ENCODE peak calls at places on chromosomes 16 and 17, in nine cellular contexts. D, B, A, Y, O, I, X, V and Z are unnamed samples.

GRCh38 chr17:64028874-64029464 is 8.5 kb upstream of the ICAM2 start:
- DNase-seq in Y (no peak), O (peak), I (peak), X (peak), V (peak), B (peak), D (peak), A (no peak), Z (peak)

GRCh38 chr17:30369995-30370394 is 8.7 kb upstream of the CPD start:
- DNase-seq in X (peak), O (no peak), I (no peak), D (peak), Y (no peak), V (no peak), B (no peak), A (no peak), Z (no peak)

GRCh38 chr17:12744298-12744697 is 45.0 kb upstream of the ARHGAP44 start:
- DNase-seq in Y (no peak), V (no peak), D (peak), A (no peak), B (no peak), I (no peak), X (peak), O (no peak), Z (no peak)

GRCh38 chr16:70476272-70477020 is 22.1 kb downstream of the FCSK start:
- DNase-seq in O (no peak), B (no peak), A (no peak), I (no peak), Y (no peak), D (peak), X (peak), V (peak), Z (peak)

GRCh38 chr17:27657620-27658019 is 26.6 kb downstream of the LGALS9 start:
- DNase-seq in O (no peak), A (no peak), D (peak), V (no peak), B (no peak), I (no peak), X (peak), Y (no peak), Z (peak)

GRCh38 chr16:12061336-12062055 is 85.0 kb downstream of the SNX29 start:
- DNase-seq in I (no peak), D (peak), Y (no peak), V (no peak), O (no peak), X (peak), A (no peak), B (no peak), Z (no peak)

GRCh38 chr17:64504769-64505319 is 1.2 kb downstream of the DDX5 start:
- DNase-seq in X (no peak), V (no peak), O (no peak), B (no peak), Y (no peak), A (no peak), D (peak), I (no peak), Z (peak)

GRCh38 chr17:42248351-42249179 is 27.6 kb downstream of the STAT5B start:
- DNase-seq in Y (no peak), V (peak), B (peak), D (peak), A (no peak), O (peak), I (peak), X (peak), Z (peak)

GRCh38 chr17:7041607-7042506 is 2.0 kb downstream of the SLC16A11 start:
- DNase-seq in X (no peak), Y (no peak), O (peak), V (no peak), B (no peak), D (no peak), I (no peak), A (peak), Z (no peak)

GRCh38 chr16:83901101-83901500 is 2.2 kb downstream of the MLYCD start:
- DNase-seq in A (no peak), Y (no peak), I (no peak), O (no peak), B (no peak), D (no peak), V (no peak), X (peak), Z (no peak)

GRCh38 chr17:68295086-68295485 is 3.8 kb downstream of the ARSG start:
- DNase-seq in D (no peak), V (no peak), B (no peak), I (no peak), A (no peak), Y (no peak), O (no peak), X (no peak), Z (no peak)

GRCh38 chr16:48277158-48277557 is 29.8 kb upstream of the ABCC11 start:
- DNase-seq in B (no peak), D (no peak), Y (no peak), I (no peak), V (no peak), O (no peak), X (no peak), A (no peak), Z (no peak)

GRCh38 chr17:1762233-1762905 is 509 bp downstream of the SERPINF1 start:
- DNase-seq in V (peak), D (peak), Y (no peak), O (no peak), X (peak), I (peak), B (no peak), A (peak), Z (no peak)

GRCh38 chr17:28519236-28519635 is 13.1 kb downstream of the FOXN1 start:
- DNase-seq in D (no peak), O (no peak), X (no peak), V (no peak), I (no peak), Y (no peak), A (no peak), B (no peak), Z (no peak)

GRCh38 chr17:7404737-7405412 is 978 bp upstream of the TMEM256 start:
- DNase-seq in D (no peak), O (peak), V (no peak), X (peak), B (peak), I (peak), Y (no peak), A (peak), Z (peak)

GRCh38 chr17:33751702-33752065 is 458.6 kb upstream of the ASIC2 start:
- DNase-seq in A (no peak), X (peak), I (no peak), B (no peak), Y (no peak), O (no peak), D (no peak), V (no peak), Z (no peak)

GRCh38 chr17:2282297-2282873 is 21.2 kb downstream of the SMG6 start:
- DNase-seq in A (no peak), X (peak), V (no peak), O (no peak), I (no peak), Y (no peak), B (no peak), D (peak), Z (peak)

GRCh38 chr17:17422641-17423040 is 54.2 kb upstream of the MED9 start:
- DNase-seq in A (no peak), X (no peak), O (no peak), D (no peak), I (no peak), V (no peak), Y (no peak), B (no peak), Z (no peak)

GRCh38 chr16:85323961-85324253 is 211.6 kb upstream of the CIBAR2 start:
- DNase-seq in A (no peak), X (no peak), Y (no peak), V (no peak), I (no peak), D (no peak), B (no peak), O (no peak), Z (no peak)

GRCh38 chr17:64736804-64737492 is 74.8 kb upstream of the SMURF2 start:
- DNase-seq in A (no peak), Y (no peak), V (no peak), D (peak), B (peak), I (no peak), O (peak), X (peak), Z (peak)

GRCh38 chr17:62780273-62780672 is 27.8 kb downstream of the MARCHF10 start:
- DNase-seq in I (no peak), A (no peak), O (no peak), V (peak), X (no peak), D (no peak), B (no peak), Y (no peak), Z (no peak)

GRCh38 chr17:13727441-13728171 is 125.9 kb upstream of the HS3ST3A1 start:
- DNase-seq in B (no peak), Y (no peak), V (no peak), O (no peak), X (peak), I (no peak), D (peak), A (no peak), Z (peak)

GRCh38 chr17:77332034-77332971 is 191.5 kb downstream of the SEC14L1 start:
- DNase-seq in D (no peak), V (no peak), I (peak), X (no peak), Y (no peak), O (peak), B (peak), A (no peak), Z (no peak)

GRCh38 chr16:75420987-75421819 is 12.1 kb downstream of the CFDP1 start:
- DNase-seq in V (no peak), A (no peak), O (peak), I (peak), D (peak), B (no peak), X (peak), Y (no peak), Z (peak)

GRCh38 chr17:30433514-30433913 is 43.7 kb upstream of the GOSR1 start:
- DNase-seq in D (peak), I (no peak), A (no peak), X (peak), V (peak), Y (no peak), B (no peak), O (no peak), Z (peak)

GRCh38 chr16:15874745-15875314 is 13.6 kb downstream of the CEP20 start:
- DNase-seq in I (peak), O (peak), A (no peak), D (peak), V (peak), X (peak), B (no peak), Y (peak), Z (peak)

GRCh38 chr17:58783380-58783779 is 27.7 kb downstream of the PPM1E start:
- DNase-seq in I (no peak), X (peak), O (no peak), B (no peak), Y (no peak), D (no peak), V (no peak), A (no peak), Z (no peak)

GRCh38 chr17:73705594-73705993 is 61.3 kb upstream of the SDK2 start:
- DNase-seq in D (peak), O (no peak), V (no peak), Y (no peak), I (no peak), A (no peak), B (no peak), X (peak), Z (peak)

GRCh38 chr17:63838586-63839184 is 3.8 kb downstream of the SMARCD2 start:
- DNase-seq in O (no peak), Y (no peak), I (peak), A (peak), X (peak), B (no peak), V (peak), D (peak), Z (no peak)

GRCh38 chr17:286571-286970 is 66.0 kb downstream of the RPH3AL start:
- DNase-seq in X (no peak), I (no peak), B (no peak), A (no peak), O (no peak), Y (no peak), V (no peak), D (no peak), Z (no peak)

GRCh38 chr17:2215616-2216364 is 87.8 kb downstream of the SMG6 start:
- DNase-seq in A (no peak), Y (no peak), O (peak), V (peak), B (peak), X (peak), I (peak), D (peak), Z (peak)

DNA sequence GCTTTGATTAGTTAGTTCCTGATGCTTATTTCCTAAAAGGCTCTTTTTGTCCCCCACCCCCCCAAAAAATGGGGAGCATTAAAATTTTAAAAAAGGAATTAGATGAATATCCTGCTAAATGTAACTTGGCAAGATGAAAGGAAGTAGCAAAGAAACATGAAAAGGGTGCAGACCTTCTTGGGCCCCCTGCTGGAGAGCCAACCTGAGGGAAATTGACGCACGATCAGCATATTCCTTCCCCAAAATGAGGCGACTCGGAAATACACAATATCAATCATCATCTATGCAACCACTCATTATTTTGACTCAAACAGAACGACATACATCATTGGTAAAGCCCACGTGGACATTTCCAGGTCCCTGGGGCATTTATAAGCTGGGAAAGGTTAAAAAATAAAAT is 59.7 kb downstream of the GRIN2A start:
- DNase-seq in O (no peak), D (no peak), Y (no peak), V (no peak), A (no peak), X (peak), B (no peak), I (no peak), Z (no peak)
- H3K4me3 ChIP-seq in O (no peak), D (no peak), Y (no peak), V (no peak), A (no peak), X (no peak), B (no peak), I (no peak), Z (no peak)

GRCh38 chr16:740459-740763 is 386 bp downstream of the CIAO3 start:
- DNase-seq in O (no peak), V (no peak), Y (no peak), D (no peak), X (peak), B (no peak), A (peak), I (no peak), Z (no peak)

GRCh38 chr16:739560-740458 is 988 bp downstream of the CIAO3 start:
- DNase-seq in V (no peak), D (no peak), B (no peak), O (no peak), Y (no peak), X (no peak), I (no peak), A (peak), Z (no peak)

GRCh38 chr16:743794-744500 is 3.1 kb upstream of the CIAO3 start:
- DNase-seq in X (no peak), V (no peak), B (no peak), D (no peak), I (no peak), O (no peak), A (peak), Y (no peak), Z (no peak)

GRCh38 chr16:740764-741505 is at the start of gene CIAO3:
- DNase-seq in D (peak), O (peak), B (peak), A (peak), Y (no peak), X (peak), I (peak), V (peak), Z (peak)

DNA sequence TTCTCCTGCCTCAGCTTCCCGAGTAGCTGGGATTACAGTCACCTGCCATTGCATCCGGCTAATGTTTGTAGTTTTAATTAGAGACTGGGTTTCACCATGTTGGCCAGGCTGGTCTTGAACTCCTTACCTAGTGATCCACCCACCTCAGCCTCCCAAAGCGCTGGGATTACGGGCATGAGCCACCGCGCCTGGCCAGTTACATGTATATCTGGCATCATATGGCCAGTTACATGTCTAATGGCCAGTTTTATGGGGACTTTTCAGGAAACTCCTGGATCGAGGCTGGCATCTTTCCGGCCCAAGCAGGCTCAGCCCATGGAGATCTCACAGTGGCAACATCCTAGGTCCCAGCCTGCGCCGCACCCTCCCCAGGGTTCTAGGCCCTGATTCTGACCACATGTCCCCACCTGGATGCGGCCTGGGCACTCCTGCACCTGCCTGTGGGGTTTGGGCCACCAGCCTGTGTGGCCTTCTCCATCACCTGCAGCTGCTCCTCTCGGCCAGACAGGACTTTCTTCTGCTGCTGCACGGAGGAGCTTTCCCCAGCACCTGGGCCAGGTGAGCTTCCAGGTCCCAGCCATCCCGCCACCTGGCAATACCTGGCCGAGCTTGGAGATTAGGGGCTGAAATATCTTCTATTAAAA is 1.3 kb upstream of the CIAO3 start:
- DNase-seq in X (no peak), B (no peak), A (peak), I (no peak), Y (no peak), D (no peak), O (no peak), V (no peak), Z (no peak)
- H3K27ac ChIP-seq in X (no peak), B (no peak), A (no peak), I (no peak), Y (no peak), D (no peak), O (no peak), V (no peak), Z (no peak)

GRCh38 chr16:87802670-87803069 is 36.9 kb upstream of the KLHDC4 start:
- DNase-seq in X (no peak), V (no peak), Y (no peak), D (no peak), I (no peak), O (no peak), B (no peak), A (no peak), Z (no peak)

GRCh38 chr16:87806246-87806607 is 40.4 kb upstream of the KLHDC4 start:
- DNase-seq in O (no peak), D (peak), I (no peak), Y (no peak), X (peak), A (no peak), B (no peak), V (no peak), Z (no peak)

GRCh38 chr16:87803385-87803784 is 37.6 kb upstream of the KLHDC4 start:
- DNase-seq in X (no peak), V (no peak), I (no peak), B (no peak), Y (no peak), A (no peak), O (no peak), D (no peak), Z (no peak)

GRCh38 chr16:87800497-87800896 is 34.7 kb upstream of the KLHDC4 start:
- DNase-seq in A (no peak), I (no peak), V (no peak), X (no peak), Y (no peak), B (no peak), O (no peak), D (no peak), Z (no peak)

DNA sequence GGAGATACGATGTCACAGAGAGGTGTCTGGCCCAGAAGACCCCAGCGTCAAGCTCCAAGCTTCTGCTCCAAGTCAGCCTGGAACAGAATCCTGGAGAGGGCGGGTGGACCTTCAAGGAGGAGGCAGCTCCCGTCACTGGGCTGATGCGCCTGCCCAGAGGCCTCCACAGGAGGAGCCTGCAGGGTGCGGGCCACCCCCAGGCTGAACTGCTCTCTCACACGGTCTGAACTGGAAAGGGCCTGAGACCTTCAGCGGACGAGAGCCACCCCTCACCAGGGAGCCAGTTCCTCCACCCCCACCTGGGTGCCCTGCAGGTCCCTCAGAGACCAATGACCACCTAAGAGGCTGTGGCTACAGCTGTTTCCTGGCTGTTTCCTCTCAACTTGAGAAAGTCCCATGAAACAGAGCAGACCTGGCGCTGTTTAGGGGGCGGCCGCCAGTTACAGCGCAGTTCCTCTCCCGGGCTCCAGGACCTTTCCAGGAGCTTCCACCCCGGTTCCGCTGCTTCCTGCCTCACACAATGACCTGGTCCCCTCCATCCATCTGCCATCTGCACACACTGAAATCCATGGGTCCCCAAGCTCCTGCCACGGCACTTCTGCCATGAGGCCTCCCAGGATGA is 36.0 kb upstream of the KLHDC4 start:
- DNase-seq in X (no peak), Y (no peak), D (no peak), A (no peak), B (no peak), O (no peak), V (no peak), I (no peak), Z (no peak)
- H3K4me3 ChIP-seq in X (no peak), Y (no peak), D (no peak), A (no peak), B (no peak), O (no peak), V (no peak), I (no peak), Z (no peak)

DNA sequence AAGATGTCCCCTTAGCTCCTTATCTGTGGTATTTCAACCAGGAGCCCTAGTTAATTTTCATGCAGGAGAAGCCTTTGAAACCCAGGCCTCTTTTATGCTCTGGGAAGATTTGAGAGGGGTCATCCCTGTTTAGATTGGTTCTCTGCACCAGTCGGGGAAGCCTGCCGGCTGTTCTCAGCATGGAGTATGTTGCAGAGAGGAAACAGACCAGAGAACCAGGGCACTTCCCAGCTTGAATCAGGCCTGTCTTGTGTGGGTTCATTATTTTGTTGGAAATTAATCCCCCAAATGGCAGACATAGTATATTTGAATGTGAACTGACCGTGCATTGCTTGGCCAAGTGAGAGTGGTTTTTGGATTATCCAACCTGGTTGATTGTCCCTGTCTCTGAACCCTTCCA is 1082.1 kb upstream of the RBFOX1 start:
- DNase-seq in D (no peak), Y (no peak), V (no peak), B (no peak), A (no peak), I (no peak), X (no peak), O (no peak), Z (no peak)
- H3K27ac ChIP-seq in D (no peak), Y (no peak), V (no peak), B (no peak), A (no peak), I (no peak), X (no peak), O (no peak), Z (no peak)

GRCh38 chr17:47251421-47251940 is 2.1 kb upstream of the ITGB3 start:
- DNase-seq in V (no peak), I (no peak), D (no peak), B (no peak), X (no peak), O (no peak), Y (no peak), A (no peak), Z (no peak)

GRCh38 chr17:47253541-47254402 is at the start of gene ITGB3:
- DNase-seq in X (peak), A (peak), V (peak), O (peak), Y (no peak), B (peak), D (peak), I (peak), Z (peak)

GRCh38 chr17:47252209-47252608 is 1.4 kb upstream of the ITGB3 start:
- DNase-seq in B (no peak), Y (no peak), X (no peak), D (no peak), V (no peak), O (no peak), I (no peak), A (no peak), Z (no peak)

GRCh38 chr17:47254403-47254943 is 846 bp downstream of the ITGB3 start:
- DNase-seq in D (no peak), B (no peak), X (peak), O (no peak), I (no peak), A (peak), Y (no peak), V (no peak), Z (no peak)

GRCh38 chr17:47252766-47253512 is 688 bp upstream of the ITGB3 start:
- DNase-seq in V (no peak), Y (no peak), B (no peak), O (no peak), A (no peak), I (no peak), X (no peak), D (no peak), Z (no peak)
- H3K4me3 ChIP-seq in V (peak), Y (peak), B (peak), O (peak), A (peak), I (peak), X (peak), D (peak), Z (peak)